ENCODE peak calls at places on chromosome 18, in eight cellular contexts. N is chondrocyte; V is EH; M is NCI-H748 treated with DMSO at 0.1 percent for 48 hours; B is T-helper 2 cell; K is GM20000; W is NCI-H187; Q is activated naive CD8-positive, alpha-beta T cell treated with anti-CD3 and anti-CD28 coated beads, Interleukin-2, amount 50 U/mL, for 24 hours. H is an unnamed sample.

GRCh38 chr18:25875574-25875973 is 214.8 kb downstream of the SS18 start:
- DNase-seq in N (no peak), B (no peak), Q (no peak), V (peak; percentile 20), W (no peak), K (no peak), M (peak; percentile 77), H (no peak)

GRCh38 chr18:76579301-76579695 is 84.3 kb upstream of the ZNF516 start:
- DNase-seq in K (no peak), N (no peak), M (no peak), V (no peak), W (no peak), B (no peak), Q (no peak), H (no peak)

GRCh38 chr18:47531759-47532158 is 280.3 kb upstream of the SKOR2 start:
- DNase-seq in K (no peak), M (no peak), B (no peak), N (no peak), W (no peak), Q (no peak), V (no peak), H (no peak)

GRCh38 chr18:50707841-50708240 is 112.0 kb downstream of the MRO start:
- DNase-seq in Q (no peak), N (no peak), B (no peak), M (peak; percentile 52), V (no peak), K (no peak), W (no peak), H (no peak)

GRCh38 chr18:57518533-57518932 is 68.0 kb downstream of the FECH start:
- DNase-seq in B (no peak), Q (no peak), M (no peak), N (no peak), K (no peak), V (no peak), W (no peak), H (no peak)

GRCh38 chr18:76824136-76824676 is 1.8 kb downstream of the ZNF236 start:
- DNase-seq in W (no peak), B (no peak), K (no peak), V (no peak), Q (no peak), M (no peak), N (no peak), H (no peak)

GRCh38 chr18:45201029-45201428 is 414.2 kb upstream of the SLC14A2 start:
- DNase-seq in V (no peak), N (no peak), W (no peak), M (no peak), Q (no peak), K (no peak), B (no peak), H (no peak)

GRCh38 chr18:77074431-77074830 is 58.2 kb downstream of the MBP start:
- DNase-seq in N (no peak), B (no peak), K (no peak), W (no peak), Q (no peak), V (no peak), M (no peak), H (no peak)

GRCh38 chr18:22346342-22346967 is 71.3 kb downstream of the CTAGE1 start:
- DNase-seq in M (no peak), V (peak; percentile 63), N (no peak), B (no peak), Q (no peak), K (no peak), W (no peak), H (peak; percentile 58)

GRCh38 chr18:48800877-48801727 is 149.7 kb downstream of the SMAD7 start:
- DNase-seq in B (no peak), K (peak; percentile 75), V (peak; percentile 84), W (no peak), Q (peak; percentile 46), M (no peak), N (peak; percentile 46), H (peak; percentile 46)

GRCh38 chr18:3211236-3211992 is 8.4 kb downstream of the MYOM1 start:
- DNase-seq in B (no peak), M (no peak), W (no peak), N (no peak), Q (no peak), K (no peak), V (peak; percentile 45), H (peak; percentile 48)

GRCh38 chr18:45441110-45441842 is 174.0 kb upstream of the SLC14A2 start:
- DNase-seq in W (no peak), B (no peak), N (no peak), K (no peak), V (peak; percentile 22), Q (no peak), M (peak; percentile 9), H (peak; percentile 11)

GRCh38 chr18:49841236-49842217 is 28.2 kb upstream of the ACAA2 start:
- DNase-seq in W (no peak), N (no peak), K (no peak), M (no peak), Q (no peak), V (no peak), B (no peak), H (no peak)

GRCh38 chr18:2914844-2915243 is 68.0 kb downstream of the EMILIN2 start:
- DNase-seq in V (no peak), M (no peak), Q (no peak), B (no peak), N (no peak), W (no peak), K (no peak), H (peak; percentile 29)

GRCh38 chr18:9296233-9297006 is 38.2 kb upstream of the TWSG1 start:
- DNase-seq in W (no peak), B (no peak), N (no peak), K (no peak), M (no peak), V (no peak), Q (no peak), H (no peak)

GRCh38 chr18:77250501-77250925 is 865 bp downstream of the GALR1 start:
- DNase-seq in N (no peak), B (no peak), K (no peak), W (no peak), M (no peak), Q (no peak), V (no peak), H (no peak)

GRCh38 chr18:13406049-13406615 is 187.6 kb downstream of the LDLRAD4 start:
- DNase-seq in W (no peak), N (no peak), V (no peak), M (no peak), Q (no peak), K (no peak), B (no peak), H (no peak)

GRCh38 chr18:36662000-36662399 is 166.8 kb downstream of the TPGS2 start:
- DNase-seq in V (peak; percentile 53), B (no peak), W (no peak), M (no peak), K (no peak), N (no peak), Q (no peak), H (peak; percentile 26)

GRCh38 chr18:42187611-42188378 is 232.8 kb downstream of the PIK3C3 start:
- DNase-seq in W (no peak), N (no peak), V (no peak), Q (no peak), K (peak; percentile 8), M (no peak), B (no peak), H (no peak)

GRCh38 chr18:28041366-28041765 is 135.6 kb downstream of the CDH2 start:
- DNase-seq in M (no peak), V (peak; percentile 61), B (no peak), K (no peak), Q (no peak), N (no peak), W (no peak), H (peak; percentile 67)

GRCh38 chr18:79806976-79807841 is 9.5 kb downstream of the KCNG2 start:
- DNase-seq in M (no peak), N (peak; percentile 54), V (no peak), W (no peak), Q (no peak), K (no peak), B (no peak), H (no peak)

GRCh38 chr18:10051877-10052631 is 138.2 kb downstream of the VAPA start:
- DNase-seq in B (no peak), V (peak; percentile 96), N (no peak), K (no peak), W (no peak), Q (no peak), M (no peak), H (peak; percentile 99)

GRCh38 chr18:77098033-77098432 is 34.5 kb downstream of the MBP start:
- DNase-seq in B (no peak), K (no peak), W (no peak), M (no peak), N (no peak), Q (no peak), V (peak; percentile 60), H (peak; percentile 77)

GRCh38 chr18:52222211-52222610 is 117.8 kb upstream of the DCC start:
- DNase-seq in K (no peak), N (no peak), Q (no peak), V (no peak), W (no peak), M (no peak), B (no peak), H (no peak)